ENCODE peak calls at places on chromosome 15, in six cellular contexts. V is uterus, K is K562, E is fibroblast of lung, U is mammary epithelial cell, C is neural progenitor cell. S is an unnamed sample. For H3K9me3, the result is how much of the 10 kb centered on the place peaks cover.

GRCh38 chr15:31488437-31489204 is 162.0 kb downstream of the KLF13 start:
- DNase-seq in V (peak), K (peak), E (peak), U (peak), C (peak), S (no peak)

GRCh38 chr15:93823971-93824866 is 407.1 kb upstream of the MCTP2 start:
- DNase-seq in V (no peak), K (no peak), E (no peak), U (no peak), C (no peak), S (no peak)

GRCh38 chr15:58138106-58138505 is at the start of gene AQP9:
- DNase-seq in V (no peak), K (no peak), E (no peak), U (peak), C (no peak), S (no peak)

GRCh38 chr15:79122391-79122790 is 31.8 kb upstream of the RASGRF1 start:
- DNase-seq in V (no peak), K (no peak), E (no peak), U (no peak), C (no peak), S (no peak)

GRCh38 chr15:32692286-32692685 is 25.5 kb upstream of the GREM1 start:
- DNase-seq in V (no peak), K (no peak), E (no peak), U (no peak), C (no peak), S (no peak)

GRCh38 chr15:89376441-89376840 is 41.8 kb upstream of the POLG start:
- DNase-seq in V (no peak), K (no peak), E (no peak), U (no peak), C (no peak), S (no peak)

GRCh38 chr15:59536553-59536952 is 75.0 kb upstream of the GCNT3 start:
- DNase-seq in V (no peak), K (no peak), E (no peak), U (no peak), C (no peak), S (no peak)

GRCh38 chr15:85879334-85880163 is 84.8 kb upstream of the KLHL25 start:
- DNase-seq in V (no peak), K (no peak), E (peak), U (no peak), C (no peak), S (no peak)

GRCh38 chr15:97961067-97961954 is 808 bp downstream of the ARRDC4 start:
- DNase-seq in V (peak), K (peak), E (no peak), U (peak), C (peak), S (no peak)

GRCh38 chr15:67033012-67033411 is 32.4 kb upstream of the SMAD3 start:
- DNase-seq in V (no peak), K (no peak), E (no peak), U (no peak), C (no peak), S (no peak)

GRCh38 chr15:89812126-89812846 is 2.4 kb downstream of the ANPEP start:
- DNase-seq in V (no peak), K (no peak), E (no peak), U (no peak), C (no peak), S (no peak)

GRCh38 chr15:58306591-58307312 is 125.0 kb upstream of the LIPC start:
- DNase-seq in V (no peak), K (no peak), E (peak), U (no peak), C (peak), S (no peak)

GRCh38 chr15:73926191-73927002 is at the start of gene LOXL1:
- DNase-seq in V (peak), K (peak), E (peak), U (peak), C (peak), S (no peak)

GRCh38 chr15:40982855-40983254 is 29.6 kb downstream of the CHAC1 start:
- DNase-seq in V (no peak), K (no peak), E (peak), U (no peak), C (no peak), S (no peak)

GRCh38 chr15:71559098-71559497 is 251.3 kb upstream of the NR2E3 start:
- DNase-seq in V (no peak), K (no peak), E (peak), U (peak), C (no peak), S (no peak)

GRCh38 chr15:101277038-101277822 is at the start of gene SELENOS:
- DNase-seq in V (peak), K (peak), E (peak), U (peak), C (peak), S (peak)

GRCh38 chr15:90609254-90610185 is 79.8 kb downstream of the CRTC3 start:
- DNase-seq in V (no peak), K (no peak), E (no peak), U (no peak), C (no peak), S (no peak)

GRCh38 chr15:55403531-55403930 is 4.6 kb downstream of the CCPG1 start:
- DNase-seq in V (no peak), K (peak), E (peak), U (no peak), C (no peak), S (no peak)

GRCh38 chr15:73924258-73924921 is 1.9 kb upstream of the LOXL1 start:
- DNase-seq in V (peak), K (no peak), E (peak), U (peak), C (peak), S (no peak)

GRCh38 chr15:65085990-65086679 is 9.6 kb downstream of the KBTBD13 start:
- DNase-seq in V (no peak), K (peak), E (no peak), U (peak), C (peak), S (no peak)

GRCh38 chr15:40155270-40155910 is 5.5 kb upstream of the BUB1B start:
- DNase-seq in V (no peak), K (no peak), E (no peak), U (peak), C (peak), S (no peak)

GRCh38 chr15:73305331-73306211 is 63.2 kb downstream of the HCN4 start:
- DNase-seq in V (no peak), K (peak), E (peak), U (peak), C (peak), S (no peak)

GRCh38 chr15:75161788-75162414 is 39.8 kb upstream of the C15orf39 start:
- DNase-seq in V (no peak), K (no peak), E (no peak), U (no peak), C (no peak), S (no peak)

GRCh38 chr15:92578096-92578835 is 77.3 kb downstream of the FAM174B start:
- DNase-seq in V (no peak), K (no peak), E (no peak), U (no peak), C (no peak), S (no peak)

GRCh38 chr15:66654718-66655375 is 47.2 kb upstream of the SMAD6 start:
- DNase-seq in V (no peak), K (peak), E (peak), U (no peak), C (peak), S (no peak)

GRCh38 chr15:84685304-84685703 is 27.3 kb upstream of the NMB start:
- DNase-seq in V (no peak), K (no peak), E (peak), U (peak), C (no peak), S (no peak)

GRCh38 chr15:85022860-85023403 is 41.3 kb downstream of the PDE8A start:
- DNase-seq in V (no peak), K (no peak), E (no peak), U (no peak), C (no peak), S (no peak)

GRCh38 chr15:47993051-47993450 is 127.7 kb upstream of the SLC24A5 start:
- DNase-seq in V (no peak), K (no peak), E (no peak), U (no peak), C (no peak), S (no peak)

GRCh38 chr15:76274226-76274625 is 37.0 kb downstream of the ETFA start:
- DNase-seq in V (no peak), K (no peak), E (peak), U (no peak), C (no peak), S (no peak)

GRCh38 chr15:35624881-35625280 is 78.9 kb upstream of the DPH6 start:
- DNase-seq in V (no peak), K (no peak), E (peak), U (peak), C (no peak), S (no peak)

GRCh38 chr15:88467935-88468528 is 524 bp downstream of the MRPS11 start:
- DNase-seq in V (no peak), K (peak), E (no peak), U (no peak), C (peak), S (no peak)

GRCh38 chr15:50168778-50169411 is 13.1 kb upstream of the SLC27A2 start:
- DNase-seq in V (no peak), K (no peak), E (no peak), U (no peak), C (no peak), S (no peak)

GRCh38 chr15:51844747-51845426 is 15.4 kb downstream of the TMOD3 start:
- DNase-seq in V (no peak), K (no peak), E (no peak), U (no peak), C (no peak), S (no peak)

GRCh38 chr15:68972201-68973065 is 42.1 kb upstream of the NOX5 start:
- DNase-seq in V (no peak), K (no peak), E (no peak), U (no peak), C (no peak), S (no peak)
- H3K9me3 ChIP-seq in V (under half), K (under half), E (under half), U (under half), C (under half), S (under half)

GRCh38 chr15:22240403-22240802 is 160.1 kb downstream of the OR4M2 start:
- DNase-seq in V (no peak), K (no peak), E (no peak), U (no peak), C (no peak), S (no peak)

GRCh38 chr15:22240951-22241350 is 160.6 kb downstream of the OR4M2 start:
- DNase-seq in V (no peak), K (no peak), E (no peak), U (no peak), C (no peak), S (no peak)

GRCh38 chr15:22236469-22236868 is 156.1 kb downstream of the OR4M2 start:
- DNase-seq in V (no peak), K (no peak), E (no peak), U (no peak), C (no peak), S (no peak)

GRCh38 chr15:22239806-22240180 is 159.5 kb downstream of the OR4M2 start:
- DNase-seq in V (no peak), K (no peak), E (no peak), U (no peak), C (no peak), S (no peak)

GRCh38 chr15:22237891-22238275 is 157.6 kb downstream of the OR4M2 start:
- DNase-seq in V (no peak), K (no peak), E (no peak), U (no peak), C (no peak), S (no peak)
- H3K9me3 ChIP-seq in V (under half), K (under half), E (under half), U (under half), C (under half), S (under half)

GRCh38 chr15:25051399-25052154 is 96.8 kb downstream of the SNRPN start:
- DNase-seq in V (peak), K (no peak), E (no peak), U (no peak), C (no peak), S (no peak)
- H3K9me3 ChIP-seq in V (half or more), K (under half), E (under half), U (half or more), C (under half), S (half or more)

DNA sequence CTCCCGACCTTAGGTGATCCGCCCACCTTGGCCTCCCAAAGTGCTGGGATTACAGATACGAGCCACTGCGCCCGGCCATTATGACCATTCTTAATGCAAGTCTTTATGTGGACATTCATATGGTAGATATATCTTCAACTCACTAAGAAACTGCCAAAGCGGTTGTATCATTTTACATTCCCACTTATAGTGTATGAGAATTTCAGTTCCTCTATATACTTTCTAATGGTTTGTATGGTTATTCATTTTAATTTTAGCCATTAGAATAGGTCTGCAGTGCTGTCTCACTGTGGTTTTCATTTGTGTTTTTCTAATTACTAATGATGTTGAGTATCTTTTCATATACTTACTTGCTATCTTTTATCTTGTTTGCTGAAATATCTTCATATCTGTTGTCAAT is 32.5 kb downstream of the TCF12 start:
- DNase-seq in V (no peak), K (no peak), E (no peak), U (no peak), C (no peak), S (no peak)
- H3K9me3 ChIP-seq in V (under half), K (under half), E (under half), U (under half), C (under half), S (under half)

S was measured in T-helper 17 cell.